ENCODE peak calls at places on chromosomes 6 and 20, in eight cellular contexts. E is activated gamma-delta T cell, C is GM12865, P is substantia nigra, R is sciatic nerve, T is foreskin fibroblast, S is ELF-1, V is stomach. X is an unnamed sample.
A peak's percentile ranks its signal among the peaks of the same experiment; 100 is the strongest.

GRCh38 chr6:1313755-1314503 is 2.0 kb downstream of the FOXQ1 start:
- DNase-seq in V (peak; percentile 75), S (peak; percentile 67), T (no peak), R (no peak), P (no peak), C (no peak), E (no peak), X (no peak)

GRCh38 chr20:61682998-61683681 is 382.5 kb downstream of the TAF4 start:
- DNase-seq in S (no peak), P (no peak), E (no peak), V (no peak), C (no peak), T (peak; percentile 44), R (no peak), X (no peak)

GRCh38 chr20:13868331-13868730 is 83.5 kb downstream of the NDUFAF5 start:
- DNase-seq in T (peak; percentile 77), E (no peak), C (no peak), R (no peak), S (no peak), V (no peak), P (no peak), X (no peak)

GRCh38 chr6:30159988-30160387 is 1.0 kb downstream of the TRIM10 start:
- DNase-seq in C (no peak), E (no peak), P (no peak), S (no peak), T (no peak), R (no peak), V (no peak), X (no peak)

GRCh38 chr6:26556263-26557070 is 18.3 kb downstream of the HMGN4 start:
- DNase-seq in E (no peak), R (no peak), V (no peak), C (peak; percentile 89), S (peak; percentile 95), T (peak; percentile 89), P (peak; percentile 11), X (peak; percentile 96)

GRCh38 chr6:35088281-35089215 is 52.6 kb downstream of the TCP11 start:
- DNase-seq in E (no peak), S (peak; percentile 2), C (no peak), V (no peak), R (no peak), T (no peak), P (no peak), X (no peak)

GRCh38 chr20:55937283-55937682 is 68.0 kb downstream of the CBLN4 start:
- DNase-seq in V (no peak), T (no peak), S (no peak), E (no peak), P (no peak), C (no peak), R (no peak), X (no peak)

GRCh38 chr6:165986647-165987482 is 180.8 kb downstream of the TBXT start:
- DNase-seq in R (no peak), V (no peak), P (no peak), S (peak; percentile 69), T (no peak), E (no peak), C (no peak), X (no peak)

GRCh38 chr6:166488081-166488685 is 98.3 kb downstream of the RAMACL start:
- DNase-seq in S (peak; percentile 55), E (peak; percentile 48), P (no peak), T (no peak), C (peak; percentile 89), R (peak; percentile 73), V (peak; percentile 46), X (peak; percentile 23)

GRCh38 chr6:83917001-83917400 is 57.5 kb downstream of the CYB5R4 start:
- DNase-seq in V (no peak), T (no peak), S (no peak), C (no peak), P (no peak), R (no peak), E (no peak), X (no peak)

GRCh38 chr6:45692021-45692420 is 314.3 kb upstream of the SUPT3H start:
- DNase-seq in V (no peak), T (no peak), S (no peak), P (no peak), C (no peak), R (no peak), E (no peak), X (no peak)

GRCh38 chr6:6315660-6316059 is 4.8 kb downstream of the F13A1 start:
- DNase-seq in T (peak; percentile 2), E (no peak), C (peak; percentile 65), V (peak; percentile 41), R (peak; percentile 69), S (peak; percentile 30), P (peak; percentile 15), X (peak; percentile 57)

GRCh38 chr20:49809803-49810359 is 2.7 kb upstream of the SLC9A8 start:
- DNase-seq in S (no peak), C (no peak), R (no peak), T (no peak), V (no peak), P (no peak), E (no peak), X (no peak)

GRCh38 chr6:142444388-142444787 is 142.6 kb downstream of the ADGRG6 start:
- DNase-seq in C (no peak), E (no peak), V (no peak), R (no peak), S (no peak), P (no peak), T (no peak), X (no peak)

GRCh38 chr6:55023231-55023630 is 151.1 kb upstream of the HCRTR2 start:
- DNase-seq in T (no peak), C (no peak), E (no peak), V (no peak), S (no peak), R (no peak), P (no peak), X (peak; percentile 79)

GRCh38 chr6:153092082-153093013 is 38.7 kb downstream of the RGS17 start:
- DNase-seq in T (peak; percentile 93), P (no peak), V (no peak), E (no peak), S (no peak), R (no peak), C (peak; percentile 62), X (peak; percentile 52)